ENCODE peak calls at places on chromosome 7, in five cellular contexts. One of them, this sample, is unnamed.

GRCh38 chr7:79307376-79307775 is 146.1 kb downstream of the MAGI2 start:
- DNase-seq in AG20443: no peak
- DNase-seq in endothelial cell of umbilical vein: no peak
- DNase-seq in nephron progenitor cell: no peak
- DNase-seq in ovary: no peak
- DNase-seq in this sample: no peak

GRCh38 chr7:139914306-139914747 is 85.3 kb downstream of the TBXAS1 start:
- DNase-seq in AG20443: no peak
- DNase-seq in endothelial cell of umbilical vein: peak
- DNase-seq in nephron progenitor cell: no peak
- DNase-seq in ovary: no peak
- DNase-seq in this sample: no peak

GRCh38 chr7:121714559-121715303 is 158.2 kb upstream of the PTPRZ1 start:
- DNase-seq in AG20443: no peak
- DNase-seq in endothelial cell of umbilical vein: no peak
- DNase-seq in nephron progenitor cell: no peak
- DNase-seq in ovary: no peak
- DNase-seq in this sample: no peak

GRCh38 chr7:42952328-42952727 is 20.2 kb downstream of the MRPL32 start:
- DNase-seq in AG20443: no peak
- DNase-seq in endothelial cell of umbilical vein: no peak
- DNase-seq in nephron progenitor cell: no peak
- DNase-seq in ovary: no peak
- DNase-seq in this sample: no peak

GRCh38 chr7:65926588-65926987 is 53.7 kb downstream of the VKORC1L1 start:
- DNase-seq in AG20443: no peak
- DNase-seq in endothelial cell of umbilical vein: no peak
- DNase-seq in nephron progenitor cell: no peak
- DNase-seq in ovary: no peak
- DNase-seq in this sample: no peak

GRCh38 chr7:18724311-18724710 is 228.8 kb downstream of the HDAC9 start:
- DNase-seq in AG20443: no peak
- DNase-seq in endothelial cell of umbilical vein: no peak
- DNase-seq in nephron progenitor cell: no peak
- DNase-seq in ovary: no peak
- DNase-seq in this sample: no peak

GRCh38 chr7:33973235-33974015 is 68.1 kb downstream of the BMPER start:
- DNase-seq in AG20443: no peak
- DNase-seq in endothelial cell of umbilical vein: no peak
- DNase-seq in nephron progenitor cell: no peak
- DNase-seq in ovary: no peak
- DNase-seq in this sample: no peak

GRCh38 chr7:157876469-157877285 is 539.9 kb downstream of the DNAJB6 start:
- DNase-seq in AG20443: no peak
- DNase-seq in endothelial cell of umbilical vein: no peak
- DNase-seq in nephron progenitor cell: no peak
- DNase-seq in ovary: no peak
- DNase-seq in this sample: no peak

GRCh38 chr7:4809091-4809591 is 33.7 kb downstream of the AP5Z1 start:
- DNase-seq in AG20443: no peak
- DNase-seq in endothelial cell of umbilical vein: no peak
- DNase-seq in nephron progenitor cell: no peak
- DNase-seq in ovary: no peak
- DNase-seq in this sample: no peak

GRCh38 chr7:1055084-1055450 is 10.7 kb downstream of the GPR146 start:
- DNase-seq in AG20443: no peak
- DNase-seq in endothelial cell of umbilical vein: peak
- DNase-seq in nephron progenitor cell: peak
- DNase-seq in ovary: peak
- DNase-seq in this sample: peak

GRCh38 chr7:17233643-17234397 is 64.6 kb upstream of the AHR start:
- DNase-seq in AG20443: no peak
- DNase-seq in endothelial cell of umbilical vein: no peak
- DNase-seq in nephron progenitor cell: no peak
- DNase-seq in ovary: no peak
- DNase-seq in this sample: no peak

This sample was measured in ureter.